ENCODE peak calls at places on chromosomes 2 and 18, in ten cellular contexts. One of them, this sample, is unnamed. For H3K27me3, the result is how much of the 10 kb centered on the place peaks cover.

GRCh38 chr18:79936641-79937040 is 14.8 kb downstream of the SLC66A2 start:
- DNase-seq in suprapubic skin: peak
- DNase-seq in uterus: no peak
- DNase-seq in K562: no peak
- DNase-seq in IMR-90: no peak
- DNase-seq in endothelial cell of umbilical vein: no peak
- DNase-seq in right lobe of liver: peak
- DNase-seq in stomach: no peak
- DNase-seq in ovary: no peak
- DNase-seq in HCT116: no peak
- DNase-seq in this sample: no peak

GRCh38 chr2:221969087-221969829 is 329.5 kb downstream of the PAX3 start:
- DNase-seq in suprapubic skin: no peak
- DNase-seq in uterus: peak
- DNase-seq in K562: no peak
- DNase-seq in IMR-90: peak
- DNase-seq in endothelial cell of umbilical vein: peak
- DNase-seq in right lobe of liver: no peak
- DNase-seq in stomach: peak
- DNase-seq in ovary: no peak
- DNase-seq in HCT116: peak
- DNase-seq in this sample: no peak

GRCh38 chr18:73835656-73836055 is 312.0 kb downstream of the FBXO15 start:
- DNase-seq in suprapubic skin: no peak
- DNase-seq in uterus: no peak
- DNase-seq in K562: no peak
- DNase-seq in IMR-90: peak
- DNase-seq in endothelial cell of umbilical vein: no peak
- DNase-seq in right lobe of liver: no peak
- DNase-seq in stomach: no peak
- DNase-seq in ovary: no peak
- DNase-seq in HCT116: no peak
- DNase-seq in this sample: no peak

GRCh38 chr2:196487426-196487825 is 152.1 kb upstream of the CCDC150 start:
- DNase-seq in suprapubic skin: no peak
- DNase-seq in uterus: no peak
- DNase-seq in K562: no peak
- DNase-seq in IMR-90: no peak
- DNase-seq in endothelial cell of umbilical vein: no peak
- DNase-seq in right lobe of liver: no peak
- DNase-seq in stomach: no peak
- DNase-seq in ovary: no peak
- DNase-seq in HCT116: no peak
- DNase-seq in this sample: no peak

GRCh38 chr18:53745228-53745967 is 479.1 kb downstream of the MBD2 start:
- DNase-seq in suprapubic skin: no peak
- DNase-seq in uterus: no peak
- DNase-seq in K562: no peak
- DNase-seq in IMR-90: no peak
- DNase-seq in endothelial cell of umbilical vein: no peak
- DNase-seq in right lobe of liver: no peak
- DNase-seq in stomach: no peak
- DNase-seq in ovary: no peak
- DNase-seq in HCT116: no peak
- DNase-seq in this sample: no peak

GRCh38 chr18:6624271-6624670 is 105.2 kb upstream of the ARHGAP28 start:
- DNase-seq in suprapubic skin: no peak
- DNase-seq in uterus: no peak
- DNase-seq in K562: no peak
- DNase-seq in IMR-90: peak
- DNase-seq in endothelial cell of umbilical vein: peak
- DNase-seq in right lobe of liver: no peak
- DNase-seq in stomach: no peak
- DNase-seq in ovary: no peak
- DNase-seq in HCT116: no peak
- DNase-seq in this sample: no peak

GRCh38 chr2:45570671-45571334 is 40.3 kb downstream of the SRBD1 start:
- DNase-seq in suprapubic skin: no peak
- DNase-seq in uterus: no peak
- DNase-seq in K562: no peak
- DNase-seq in IMR-90: peak
- DNase-seq in endothelial cell of umbilical vein: no peak
- DNase-seq in right lobe of liver: no peak
- DNase-seq in stomach: no peak
- DNase-seq in ovary: no peak
- DNase-seq in HCT116: no peak
- DNase-seq in this sample: no peak

GRCh38 chr2:67871696-67872320 is 191.0 kb downstream of the C1D start:
- DNase-seq in suprapubic skin: no peak
- DNase-seq in uterus: peak
- DNase-seq in K562: no peak
- DNase-seq in IMR-90: peak
- DNase-seq in endothelial cell of umbilical vein: peak
- DNase-seq in right lobe of liver: no peak
- DNase-seq in stomach: no peak
- DNase-seq in ovary: no peak
- DNase-seq in HCT116: no peak
- DNase-seq in this sample: no peak

GRCh38 chr2:142076319-142076718 is 54.5 kb downstream of the LRP1B start:
- DNase-seq in suprapubic skin: no peak
- DNase-seq in uterus: no peak
- DNase-seq in K562: no peak
- DNase-seq in IMR-90: no peak
- DNase-seq in endothelial cell of umbilical vein: no peak
- DNase-seq in right lobe of liver: no peak
- DNase-seq in stomach: no peak
- DNase-seq in ovary: no peak
- DNase-seq in HCT116: no peak
- DNase-seq in this sample: no peak

GRCh38 chr18:79326413-79327198 is 69.1 kb upstream of the NFATC1 start:
- DNase-seq in suprapubic skin: no peak
- DNase-seq in uterus: no peak
- DNase-seq in K562: no peak
- DNase-seq in IMR-90: peak
- DNase-seq in endothelial cell of umbilical vein: no peak
- DNase-seq in right lobe of liver: no peak
- DNase-seq in stomach: no peak
- DNase-seq in ovary: no peak
- DNase-seq in HCT116: no peak
- DNase-seq in this sample: no peak

GRCh38 chr2:63613391-63613901 is 24.7 kb downstream of the MDH1 start:
- DNase-seq in suprapubic skin: no peak
- DNase-seq in uterus: no peak
- DNase-seq in K562: no peak
- DNase-seq in IMR-90: no peak
- DNase-seq in endothelial cell of umbilical vein: no peak
- DNase-seq in right lobe of liver: no peak
- DNase-seq in stomach: no peak
- DNase-seq in ovary: no peak
- DNase-seq in HCT116: no peak
- DNase-seq in this sample: no peak

GRCh38 chr18:9017900-9018217 is 84.6 kb upstream of the NDUFV2 start:
- DNase-seq in suprapubic skin: no peak
- DNase-seq in uterus: no peak
- DNase-seq in K562: no peak
- DNase-seq in IMR-90: peak
- DNase-seq in endothelial cell of umbilical vein: peak
- DNase-seq in right lobe of liver: no peak
- DNase-seq in stomach: no peak
- DNase-seq in ovary: no peak
- DNase-seq in HCT116: no peak
- DNase-seq in this sample: no peak

DNA sequence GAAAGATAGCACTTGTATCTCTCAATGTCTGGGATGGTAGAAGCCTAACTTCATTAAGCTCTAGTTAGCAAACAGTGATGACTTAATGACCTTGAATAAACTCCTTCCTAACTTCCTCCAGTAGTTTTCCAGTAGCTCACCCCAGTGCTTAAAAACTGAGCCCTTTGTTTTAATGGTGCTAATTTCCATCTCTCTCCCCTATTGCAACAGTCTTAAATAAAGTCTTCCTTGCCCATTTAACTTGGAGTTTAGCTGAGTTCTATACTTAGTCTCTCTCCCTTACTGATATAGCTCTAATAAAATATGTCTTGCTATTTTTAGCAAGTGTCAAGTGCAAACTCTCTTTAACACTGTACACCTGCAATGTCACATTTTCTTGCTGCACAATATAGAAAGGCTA is 267.0 kb downstream of the CCDC85A start:
- DNase-seq in suprapubic skin: no peak
- DNase-seq in uterus: no peak
- DNase-seq in K562: no peak
- DNase-seq in IMR-90: no peak
- DNase-seq in endothelial cell of umbilical vein: no peak
- DNase-seq in right lobe of liver: no peak
- DNase-seq in stomach: no peak
- DNase-seq in ovary: no peak
- DNase-seq in HCT116: no peak
- DNase-seq in this sample: no peak
- TF ChIP-seq POLR2A in suprapubic skin: no peak
- TF ChIP-seq POLR2A in uterus: no peak
- TF ChIP-seq POLR2A in K562: no peak
- TF ChIP-seq POLR2A in IMR-90: no peak
- TF ChIP-seq POLR2A in endothelial cell of umbilical vein: no peak
- TF ChIP-seq POLR2A in right lobe of liver: no peak
- TF ChIP-seq POLR2A in stomach: no peak
- TF ChIP-seq POLR2A in ovary: no peak
- TF ChIP-seq POLR2A in HCT116: no peak
- TF ChIP-seq POLR2A in this sample: no peak

DNA sequence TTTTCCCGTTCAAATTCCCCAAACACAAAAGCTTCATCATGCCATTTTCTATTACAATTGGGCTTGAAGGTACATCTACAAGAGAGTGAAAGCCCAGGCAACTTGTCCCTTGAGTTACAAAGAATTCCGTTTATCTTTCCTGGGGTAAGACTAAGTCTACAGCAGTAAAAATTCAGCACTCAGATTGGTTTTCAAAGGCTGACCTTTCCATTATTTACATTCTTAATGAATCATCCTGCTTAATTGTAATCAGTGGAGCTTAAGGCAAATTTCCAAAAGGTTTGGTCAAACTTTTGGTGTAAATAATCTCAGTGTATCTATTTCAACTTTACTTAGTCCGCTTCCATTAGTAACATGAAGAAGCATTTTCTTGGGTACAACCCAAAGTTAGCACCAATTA is 33.4 kb upstream of the ST3GAL5 start:
- DNase-seq in suprapubic skin: no peak
- DNase-seq in uterus: no peak
- DNase-seq in K562: no peak
- DNase-seq in IMR-90: peak
- DNase-seq in endothelial cell of umbilical vein: no peak
- DNase-seq in right lobe of liver: no peak
- DNase-seq in stomach: no peak
- DNase-seq in ovary: no peak
- DNase-seq in HCT116: no peak
- DNase-seq in this sample: no peak
- H3K27me3 ChIP-seq in suprapubic skin: under half
- H3K27me3 ChIP-seq in uterus: under half
- H3K27me3 ChIP-seq in K562: under half
- H3K27me3 ChIP-seq in IMR-90: under half
- H3K27me3 ChIP-seq in endothelial cell of umbilical vein: under half
- H3K27me3 ChIP-seq in right lobe of liver: under half
- H3K27me3 ChIP-seq in stomach: under half
- H3K27me3 ChIP-seq in ovary: under half
- H3K27me3 ChIP-seq in HCT116: under half
- H3K27me3 ChIP-seq in this sample: under half

GRCh38 chr2:74450570-74451190 is 4.2 kb upstream of the INO80B start:
- DNase-seq in suprapubic skin: no peak
- DNase-seq in uterus: no peak
- DNase-seq in K562: no peak
- DNase-seq in IMR-90: no peak
- DNase-seq in endothelial cell of umbilical vein: no peak
- DNase-seq in right lobe of liver: no peak
- DNase-seq in stomach: no peak
- DNase-seq in ovary: no peak
- DNase-seq in HCT116: no peak
- DNase-seq in this sample: no peak

GRCh38 chr2:74444498-74445318 is 3.0 kb upstream of the RTKN start:
- DNase-seq in suprapubic skin: no peak
- DNase-seq in uterus: no peak
- DNase-seq in K562: no peak
- DNase-seq in IMR-90: no peak
- DNase-seq in endothelial cell of umbilical vein: no peak
- DNase-seq in right lobe of liver: no peak
- DNase-seq in stomach: no peak
- DNase-seq in ovary: no peak
- DNase-seq in HCT116: no peak
- DNase-seq in this sample: no peak

GRCh38 chr2:74447230-74447999 is 5.7 kb upstream of the RTKN start:
- DNase-seq in suprapubic skin: no peak
- DNase-seq in uterus: no peak
- DNase-seq in K562: no peak
- DNase-seq in IMR-90: no peak
- DNase-seq in endothelial cell of umbilical vein: no peak
- DNase-seq in right lobe of liver: peak
- DNase-seq in stomach: no peak
- DNase-seq in ovary: no peak
- DNase-seq in HCT116: no peak
- DNase-seq in this sample: no peak

DNA sequence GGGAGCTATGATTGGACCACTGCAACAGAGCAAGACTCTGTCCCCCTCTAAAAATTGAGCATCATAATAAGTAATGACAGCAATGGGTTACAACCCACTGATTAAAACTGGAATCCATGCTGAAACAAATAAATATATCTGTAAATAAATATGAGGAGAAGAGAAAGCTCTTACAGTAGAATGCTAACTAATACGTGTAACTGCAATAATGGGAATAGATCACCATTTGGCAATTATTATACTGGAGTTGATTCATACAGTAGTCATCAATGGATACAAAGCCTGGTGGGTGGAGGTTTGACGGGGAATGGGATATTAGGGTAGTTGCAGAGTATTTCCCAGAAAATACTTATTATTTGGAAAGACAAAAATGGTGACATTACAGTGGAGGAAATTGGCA is 6.1 kb upstream of the INO80B start:
- DNase-seq in suprapubic skin: no peak
- DNase-seq in uterus: no peak
- DNase-seq in K562: no peak
- DNase-seq in IMR-90: no peak
- DNase-seq in endothelial cell of umbilical vein: no peak
- DNase-seq in right lobe of liver: no peak
- DNase-seq in stomach: no peak
- DNase-seq in ovary: no peak
- DNase-seq in HCT116: no peak
- DNase-seq in this sample: no peak
- TF ChIP-seq POLR2A in suprapubic skin: no peak
- TF ChIP-seq POLR2A in uterus: no peak
- TF ChIP-seq POLR2A in K562: no peak
- TF ChIP-seq POLR2A in IMR-90: no peak
- TF ChIP-seq POLR2A in endothelial cell of umbilical vein: no peak
- TF ChIP-seq POLR2A in right lobe of liver: no peak
- TF ChIP-seq POLR2A in stomach: no peak
- TF ChIP-seq POLR2A in ovary: no peak
- TF ChIP-seq POLR2A in HCT116: no peak
- TF ChIP-seq POLR2A in this sample: no peak

GRCh38 chr2:10913501-10914271 is 2.0 kb downstream of the KCNF1 start:
- DNase-seq in suprapubic skin: peak
- DNase-seq in uterus: no peak
- DNase-seq in K562: no peak
- DNase-seq in IMR-90: no peak
- DNase-seq in endothelial cell of umbilical vein: no peak
- DNase-seq in right lobe of liver: no peak
- DNase-seq in stomach: no peak
- DNase-seq in ovary: no peak
- DNase-seq in HCT116: no peak
- DNase-seq in this sample: peak
- H3K27me3 ChIP-seq in suprapubic skin: half or more
- H3K27me3 ChIP-seq in uterus: under half
- H3K27me3 ChIP-seq in K562: under half
- H3K27me3 ChIP-seq in IMR-90: under half
- H3K27me3 ChIP-seq in endothelial cell of umbilical vein: under half
- H3K27me3 ChIP-seq in right lobe of liver: under half
- H3K27me3 ChIP-seq in stomach: half or more
- H3K27me3 ChIP-seq in ovary: under half
- H3K27me3 ChIP-seq in HCT116: under half
- H3K27me3 ChIP-seq in this sample: under half